ENCODE peak calls at places on chromosomes 6 and 20, in six cellular contexts. H, T, Y, F, A and U are unnamed samples. For H3K4me1, the result is how much of the 10 kb centered on the place peaks cover.

GRCh38 chr20:57654363-57654997 is 34.3 kb upstream of the ZBP1 start:
- DNase-seq in F (peak), H (peak), Y (peak), T (peak), A (peak), U (peak)

GRCh38 chr6:121437861-121438651 is 2.6 kb downstream of the GJA1 start:
- DNase-seq in T (peak), F (peak), Y (peak), H (peak), A (peak), U (no peak)

GRCh38 chr6:75501756-75502155 is 8.2 kb upstream of the FILIP1 start:
- DNase-seq in Y (no peak), A (no peak), T (no peak), H (no peak), F (no peak), U (no peak)

GRCh38 chr6:28353981-28354676 is 4.4 kb downstream of the ZKSCAN3 start:
- DNase-seq in A (peak), F (no peak), H (peak), T (no peak), Y (peak), U (peak)

GRCh38 chr6:73085362-73085975 is 139.8 kb downstream of the KHDC1L start:
- DNase-seq in F (no peak), T (no peak), A (no peak), Y (peak), H (no peak), U (no peak)

GRCh38 chr6:72669324-72669723 is 47.5 kb downstream of the KCNQ5 start:
- DNase-seq in F (no peak), Y (no peak), A (no peak), H (no peak), T (no peak), U (peak)

GRCh38 chr6:163449076-163449475 is 34.6 kb downstream of the QKI start:
- DNase-seq in F (peak), T (no peak), A (no peak), H (no peak), Y (no peak), U (no peak)

GRCh38 chr6:39706819-39707218 is 18.4 kb downstream of the KIF6 start:
- DNase-seq in Y (no peak), H (no peak), F (no peak), A (no peak), T (peak), U (no peak)

GRCh38 chr20:11676618-11677289 is 240.9 kb upstream of the BTBD3 start:
- DNase-seq in A (peak), T (peak), Y (peak), H (peak), F (peak), U (peak)

GRCh38 chr20:40771848-40772247 is 82.8 kb upstream of the MAFB start:
- DNase-seq in F (no peak), Y (no peak), T (no peak), H (no peak), A (no peak), U (no peak)

GRCh38 chr6:73152998-73153757 is 72.1 kb downstream of the KHDC1L start:
- DNase-seq in Y (peak), A (no peak), H (no peak), T (peak), F (peak), U (no peak)

GRCh38 chr20:46348972-46349741 is 40.9 kb upstream of the CDH22 start:
- DNase-seq in H (no peak), T (peak), Y (peak), F (peak), A (peak), U (peak)

GRCh38 chr6:81814365-81815109 is 62.1 kb upstream of the TENT5A start:
- DNase-seq in A (no peak), F (peak), T (no peak), H (no peak), Y (peak), U (no peak)

GRCh38 chr6:129370268-129370916 is 339.6 kb downstream of the ARHGAP18 start:
- DNase-seq in F (peak), A (peak), T (peak), Y (peak), H (no peak), U (peak)

GRCh38 chr20:39853050-39853449 is 836.0 kb downstream of the MAFB start:
- DNase-seq in Y (no peak), A (no peak), T (no peak), H (no peak), F (no peak), U (no peak)

GRCh38 chr6:112563368-112563767 is 216.2 kb downstream of the RFPL4B start:
- DNase-seq in F (peak), Y (peak), A (no peak), H (no peak), T (peak), U (no peak)

GRCh38 chr6:139927236-139927635 is 552.8 kb upstream of the CITED2 start:
- DNase-seq in Y (peak), A (peak), T (peak), F (peak), H (no peak), U (no peak)

GRCh38 chr6:111565316-111566221 is 40.1 kb downstream of the TRAF3IP2 start:
- DNase-seq in T (peak), Y (no peak), H (no peak), A (peak), F (no peak), U (peak)

GRCh38 chr6:89921691-89922090 is 27.4 kb downstream of the GJA10 start:
- DNase-seq in A (peak), H (no peak), T (no peak), Y (no peak), F (no peak), U (no peak)

GRCh38 chr6:123681957-123682462 is 45.3 kb upstream of the TRDN start:
- DNase-seq in A (no peak), T (no peak), H (no peak), F (no peak), Y (no peak), U (no peak)

GRCh38 chr6:17101422-17102257 is at the start of gene STMND1:
- DNase-seq in H (peak), A (peak), F (peak), T (peak), Y (peak), U (no peak)

GRCh38 chr6:127939442-127940066 is 38.7 kb upstream of the THEMIS start:
- DNase-seq in Y (no peak), T (no peak), F (peak), H (no peak), A (no peak), U (no peak)

GRCh38 chr6:87426789-87427188 is 19.0 kb downstream of the CFAP206 start:
- DNase-seq in T (no peak), F (no peak), Y (no peak), A (no peak), H (no peak), U (no peak)

GRCh38 chr6:158270389-158271127 is 41.7 kb upstream of the TULP4 start:
- DNase-seq in T (no peak), Y (no peak), A (no peak), H (no peak), F (no peak), U (no peak)

GRCh38 chr6:157762636-157763035 is 60.4 kb upstream of the SNX9 start:
- DNase-seq in F (peak), A (peak), T (no peak), H (no peak), Y (no peak), U (peak)

GRCh38 chr20:51648571-51648947 is 106.0 kb upstream of the NFATC2 start:
- DNase-seq in Y (no peak), A (no peak), F (no peak), T (no peak), H (no peak), U (no peak)

GRCh38 chr6:53112404-53112803 is 36.2 kb downstream of the GCM1 start:
- DNase-seq in Y (no peak), H (peak), F (no peak), A (peak), T (no peak), U (no peak)

GRCh38 chr6:144681334-144681733 is 396.2 kb downstream of the UTRN start:
- DNase-seq in Y (no peak), A (no peak), F (no peak), H (no peak), T (no peak), U (no peak)

GRCh38 chr6:131694832-131695426 is 6.3 kb downstream of the OR2A4 start:
- DNase-seq in Y (peak), A (peak), F (peak), H (peak), T (peak), U (peak)

GRCh38 chr6:133055527-133055966 is 185.6 kb upstream of the EYA4 start:
- DNase-seq in A (no peak), F (no peak), H (no peak), T (no peak), Y (no peak), U (no peak)

GRCh38 chr20:52269926-52270325 is 78.3 kb upstream of the ZFP64 start:
- DNase-seq in T (peak), F (no peak), H (no peak), A (no peak), Y (no peak), U (no peak)

GRCh38 chr6:44100088-44100550 is 27.1 kb downstream of the MRPL14 start:
- DNase-seq in F (peak), H (no peak), T (peak), Y (peak), A (peak), U (peak)

GRCh38 chr6:44097782-44098317 is 29.4 kb downstream of the MRPL14 start:
- DNase-seq in A (no peak), F (no peak), H (no peak), Y (no peak), T (no peak), U (no peak)

GRCh38 chr6:44101832-44102231 is 25.4 kb downstream of the MRPL14 start:
- DNase-seq in T (no peak), H (no peak), A (no peak), Y (no peak), F (no peak), U (no peak)

GRCh38 chr6:44096615-44097014 is 30.6 kb downstream of the MRPL14 start:
- DNase-seq in A (peak), H (peak), F (peak), Y (peak), T (peak), U (peak)

DNA sequence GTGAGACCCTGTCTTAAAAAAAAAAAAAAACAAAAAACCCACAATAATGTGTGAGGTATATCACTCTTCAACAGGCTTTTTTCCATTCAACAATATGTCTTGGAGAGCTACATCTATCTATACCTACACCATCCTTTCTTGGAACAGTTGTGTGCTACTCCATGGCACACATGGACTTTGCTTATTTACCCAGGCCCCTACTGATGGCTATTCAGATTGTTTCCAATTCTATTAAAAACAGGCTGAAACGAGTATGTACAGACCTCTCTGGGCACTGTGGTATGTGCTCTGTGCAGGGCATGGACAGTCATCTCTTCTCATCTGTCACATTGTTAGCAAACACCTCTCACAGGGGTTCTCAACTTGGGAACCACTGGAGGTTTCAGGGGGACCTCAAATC is 28.1 kb downstream of the MRPL14 start:
- DNase-seq in F (no peak), A (no peak), Y (no peak), T (no peak), H (no peak), U (no peak)
- H3K4me1 ChIP-seq in F (under half), A (under half), Y (under half), T (under half), H (under half), U (under half)

DNA sequence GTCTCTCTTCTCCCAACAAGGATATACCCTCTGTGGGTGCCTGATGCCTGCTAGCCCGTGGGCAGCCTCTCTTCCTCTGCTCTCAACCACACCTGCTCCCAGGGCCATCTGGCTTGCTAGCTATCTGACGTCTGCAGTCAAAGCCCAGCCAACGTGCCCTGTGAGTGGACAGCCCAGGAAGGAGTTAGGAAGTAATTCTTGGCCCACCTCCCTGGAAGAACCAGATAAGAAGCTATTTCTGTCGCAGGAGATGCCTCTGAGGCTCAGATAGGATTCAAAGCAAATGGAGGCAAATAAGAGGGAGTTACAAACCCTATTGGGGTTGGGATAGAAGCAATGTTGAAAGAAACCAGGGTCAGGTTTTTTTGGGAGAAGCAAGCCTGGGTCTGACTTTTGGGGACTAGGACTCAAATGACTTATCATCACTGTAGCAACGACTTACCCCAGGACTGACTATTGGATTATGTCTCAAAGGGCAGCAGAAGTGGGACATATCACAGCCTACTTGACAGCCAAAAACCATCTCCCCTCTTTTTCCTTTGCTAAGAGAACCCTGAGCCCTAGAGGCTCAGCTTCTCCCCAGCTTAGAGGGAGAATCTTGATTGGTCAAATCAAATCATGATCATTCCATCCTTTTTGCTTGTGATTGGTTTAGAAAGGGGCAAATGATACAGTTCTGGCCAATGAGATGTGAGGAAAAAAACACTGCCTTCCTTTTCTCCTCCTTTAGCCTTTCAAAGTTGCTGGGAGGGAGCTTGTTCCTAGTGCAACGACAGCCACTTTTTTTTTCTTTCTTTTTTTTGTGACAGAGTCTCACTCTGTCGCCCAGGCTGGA is 18.0 kb upstream of the CDK5RAP1 start:
- DNase-seq in H (no peak), T (no peak), Y (peak), F (no peak), A (no peak), U (no peak)
- H3K4me1 ChIP-seq in H (under half), T (under half), Y (under half), F (under half), A (under half), U (under half)

GRCh38 chr6:19804362-19805145 is 32.6 kb upstream of the ID4 start:
- DNase-seq in F (peak), A (peak), H (peak), T (peak), Y (peak), U (no peak)
- H3K4me1 ChIP-seq in F (under half), A (under half), H (under half), T (under half), Y (under half), U (under half)

GRCh38 chr20:17959257-17959627 is 9.4 kb downstream of the SNX5 start:
- DNase-seq in A (no peak), F (no peak), T (no peak), Y (no peak), H (no peak), U (no peak)
- H3K4me1 ChIP-seq in A (half or more), F (under half), T (half or more), Y (under half), H (under half), U (half or more)

GRCh38 chr20:61917459-61917858 is 148.2 kb downstream of the TAF4 start:
- DNase-seq in H (no peak), A (no peak), Y (no peak), T (no peak), F (no peak), U (no peak)

GRCh38 chr20:61918548-61918947 is 147.1 kb downstream of the TAF4 start:
- DNase-seq in A (no peak), H (no peak), T (no peak), Y (no peak), F (no peak), U (no peak)

GRCh38 chr20:61922411-61922810 is 143.3 kb downstream of the TAF4 start:
- DNase-seq in H (no peak), F (no peak), T (no peak), Y (no peak), A (no peak), U (no peak)

GRCh38 chr20:61919239-61919638 is 146.4 kb downstream of the TAF4 start:
- DNase-seq in T (no peak), Y (no peak), H (no peak), A (no peak), F (no peak), U (no peak)

GRCh38 chr20:61919675-61920365 is 145.9 kb downstream of the TAF4 start:
- DNase-seq in H (no peak), Y (no peak), F (no peak), T (no peak), A (no peak), U (no peak)
- H3K4me1 ChIP-seq in H (under half), Y (under half), F (under half), T (under half), A (under half), U (under half)

GRCh38 chr6:36685198-36685919 is 6.8 kb downstream of the CDKN1A start:
- DNase-seq in F (no peak), H (no peak), Y (no peak), T (no peak), A (no peak), U (no peak)
- H3K4me1 ChIP-seq in F (under half), H (under half), Y (under half), T (under half), A (under half), U (under half)

GRCh38 chr6:166565084-166565651 is 21.3 kb downstream of the RAMACL start:
- DNase-seq in F (no peak), T (no peak), H (no peak), Y (no peak), A (no peak), U (no peak)

GRCh38 chr6:166563200-166563599 is 23.3 kb downstream of the RAMACL start:
- DNase-seq in Y (no peak), F (no peak), T (no peak), A (no peak), H (no peak), U (no peak)

GRCh38 chr6:166561766-166562165 is 24.7 kb downstream of the RAMACL start:
- DNase-seq in Y (peak), T (no peak), H (no peak), F (peak), A (no peak), U (no peak)

GRCh38 chr6:166562726-166563125 is 23.8 kb downstream of the RAMACL start:
- DNase-seq in T (no peak), H (no peak), A (no peak), Y (no peak), F (no peak), U (no peak)

GRCh38 chr6:166563805-166564204 is 22.7 kb downstream of the RAMACL start:
- DNase-seq in A (no peak), F (no peak), Y (no peak), T (no peak), H (no peak), U (no peak)
- H3K4me1 ChIP-seq in A (under half), F (under half), Y (under half), T (under half), H (under half), U (under half)

DNA sequence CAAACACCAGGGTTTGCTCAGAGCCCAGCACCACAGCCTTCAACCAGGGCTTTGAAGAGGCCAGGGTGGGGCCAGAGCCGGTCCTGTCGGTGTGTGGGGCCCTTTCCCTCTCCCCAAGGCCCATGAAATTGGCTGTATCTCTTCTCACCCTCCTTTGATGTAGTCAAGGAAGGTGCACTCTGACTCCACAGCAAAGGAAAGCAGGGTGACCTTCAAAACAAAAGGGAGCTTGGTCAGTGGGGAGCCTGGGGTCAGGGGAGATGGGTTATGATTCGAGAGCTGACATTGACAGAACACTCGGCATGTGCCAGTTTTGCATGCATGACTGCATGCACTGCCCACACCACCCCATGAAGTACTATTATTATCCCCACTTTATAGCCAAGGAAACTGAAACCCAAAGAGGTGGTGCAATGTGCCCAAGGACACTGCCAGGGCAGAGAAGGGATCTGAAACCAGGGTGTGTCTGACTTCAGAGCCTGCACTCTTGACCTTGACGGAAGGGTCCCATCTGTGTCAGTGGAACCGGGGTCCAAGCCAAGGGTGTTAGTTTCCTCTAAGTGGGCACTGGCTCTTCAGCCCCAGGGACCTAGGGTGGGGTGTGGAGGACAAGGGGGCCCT is 55.4 kb downstream of the RAB44 start:
- DNase-seq in T (no peak), F (no peak), H (no peak), Y (no peak), A (no peak), U (no peak)
- H3K4me1 ChIP-seq in T (under half), F (under half), H (under half), Y (under half), A (under half), U (under half)

DNA sequence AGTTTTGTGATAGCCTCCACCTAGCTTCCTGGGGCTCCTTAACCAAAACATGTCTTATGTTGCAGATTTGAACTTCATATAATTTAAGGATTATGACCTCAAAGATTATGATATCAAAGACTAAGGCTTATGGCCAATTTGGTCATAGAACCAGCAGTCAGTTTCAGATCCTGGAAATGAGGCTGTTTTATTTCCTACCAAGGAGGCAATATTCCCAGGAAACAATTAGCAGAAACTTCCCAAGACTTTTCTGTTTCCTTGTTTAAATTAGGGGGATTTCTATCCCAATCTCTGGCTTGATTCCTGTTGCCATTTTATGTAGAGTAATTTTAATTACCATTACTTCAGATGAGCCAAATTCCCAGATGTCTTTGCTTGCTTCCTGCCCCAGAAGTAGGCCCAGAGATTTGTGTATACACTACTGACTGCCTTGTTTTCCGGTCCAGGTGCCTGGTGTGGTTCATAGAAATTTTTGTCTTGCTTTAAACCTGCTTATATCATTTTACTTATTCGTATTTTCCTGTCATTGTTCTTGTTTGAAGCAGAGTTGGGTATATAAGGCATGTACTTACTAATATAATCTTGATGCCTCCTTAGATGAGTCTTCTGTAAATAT is 119.2 kb upstream of the TMEM170B start:
- DNase-seq in T (no peak), Y (no peak), H (no peak), F (no peak), A (no peak), U (no peak)
- H3K4me1 ChIP-seq in T (under half), Y (under half), H (under half), F (under half), A (under half), U (under half)

GRCh38 chr20:25035924-25036323 is 22.0 kb downstream of the ACSS1 start:
- DNase-seq in A (no peak), Y (no peak), F (no peak), T (no peak), H (no peak), U (peak)
- H3K4me1 ChIP-seq in A (under half), Y (under half), F (under half), T (half or more), H (under half), U (under half)